ENCODE peak calls at places on chromosomes 5 and 9, in eight cellular contexts. G is right lobe of liver, H is cardiac fibroblast, V is uterus, U is stomach, K is cardiac muscle cell, M is Peyer's patch, P is WERI-Rb-1. L is an unnamed sample.

GRCh38 chr9:138042146-138042545 is 164.6 kb downstream of the CACNA1B start:
- DNase-seq in G (no peak), H (no peak), V (no peak), U (peak), K (no peak), M (peak), P (no peak), L (no peak)

GRCh38 chr9:121483049-121483448 is 16.6 kb downstream of the GGTA1 start:
- DNase-seq in G (no peak), H (no peak), V (no peak), U (no peak), K (no peak), M (no peak), P (no peak), L (no peak)

GRCh38 chr5:84218546-84218945 is 166.1 kb downstream of the EDIL3 start:
- DNase-seq in G (peak), H (no peak), V (no peak), U (no peak), K (no peak), M (no peak), P (no peak), L (no peak)

GRCh38 chr9:83322438-83322837 is 215.8 kb downstream of the FRMD3 start:
- DNase-seq in G (no peak), H (no peak), V (no peak), U (no peak), K (no peak), M (no peak), P (no peak), L (peak)

GRCh38 chr5:1437452-1437851 is 7.8 kb downstream of the SLC6A3 start:
- DNase-seq in G (no peak), H (peak), V (no peak), U (peak), K (no peak), M (no peak), P (peak), L (no peak)

GRCh38 chr5:144024601-144025000 is 145.9 kb downstream of the YIPF5 start:
- DNase-seq in G (no peak), H (peak), V (no peak), U (no peak), K (no peak), M (no peak), P (no peak), L (no peak)

GRCh38 chr5:1315709-1316587 is 21.1 kb upstream of the TERT start:
- DNase-seq in G (peak), H (peak), V (peak), U (peak), K (no peak), M (peak), P (peak), L (no peak)

GRCh38 chr5:157369507-157369906 is 90.5 kb upstream of the NIPAL4 start:
- DNase-seq in G (no peak), H (no peak), V (no peak), U (no peak), K (no peak), M (no peak), P (no peak), L (no peak)

GRCh38 chr5:177122566-177122965 is 11.0 kb upstream of the NSD1 start:
- DNase-seq in G (peak), H (no peak), V (no peak), U (no peak), K (no peak), M (no peak), P (no peak), L (no peak)

GRCh38 chr5:33479321-33479720 is 38.6 kb downstream of the TARS1 start:
- DNase-seq in G (no peak), H (peak), V (no peak), U (no peak), K (no peak), M (no peak), P (no peak), L (no peak)

GRCh38 chr9:133119461-133120342 is 1.3 kb downstream of the RALGDS start:
- DNase-seq in G (peak), H (no peak), V (peak), U (no peak), K (peak), M (no peak), P (peak), L (no peak)

GRCh38 chr5:119411935-119412623 is 40.2 kb upstream of the HSD17B4 start:
- DNase-seq in G (peak), H (peak), V (peak), U (peak), K (peak), M (peak), P (peak), L (no peak)

GRCh38 chr9:88722753-88723152 is 187.8 kb downstream of the NXNL2 start:
- DNase-seq in G (no peak), H (peak), V (no peak), U (no peak), K (peak), M (no peak), P (no peak), L (no peak)

GRCh38 chr5:10860645-10861455 is 99.8 kb upstream of the DAP start:
- DNase-seq in G (no peak), H (no peak), V (no peak), U (no peak), K (no peak), M (no peak), P (no peak), L (no peak)

GRCh38 chr5:84378420-84378819 is 6.3 kb downstream of the EDIL3 start:
- DNase-seq in G (no peak), H (peak), V (no peak), U (no peak), K (no peak), M (no peak), P (no peak), L (peak)

GRCh38 chr5:143448518-143448917 is 45.0 kb upstream of the NR3C1 start:
- DNase-seq in G (no peak), H (no peak), V (no peak), U (no peak), K (no peak), M (no peak), P (no peak), L (no peak)

GRCh38 chr5:104305602-104306001 is 743.0 kb upstream of the NUDT12 start:
- DNase-seq in G (no peak), H (no peak), V (no peak), U (no peak), K (no peak), M (no peak), P (no peak), L (no peak)

GRCh38 chr5:157109744-157110143 is 900 bp upstream of the HAVCR2 start:
- DNase-seq in G (no peak), H (no peak), V (no peak), U (no peak), K (peak), M (peak), P (no peak), L (no peak)

GRCh38 chr9:107190031-107190935 is 92.8 kb upstream of the RAD23B start:
- DNase-seq in G (no peak), H (no peak), V (no peak), U (no peak), K (peak), M (no peak), P (peak), L (no peak)

GRCh38 chr5:14298126-14298847 is 155.1 kb downstream of the TRIO start:
- DNase-seq in G (no peak), H (peak), V (peak), U (no peak), K (no peak), M (no peak), P (no peak), L (peak)

GRCh38 chr9:93027750-93028149 is 30.8 kb upstream of the SUSD3 start:
- DNase-seq in G (no peak), H (no peak), V (no peak), U (no peak), K (no peak), M (no peak), P (no peak), L (no peak)

GRCh38 chr5:173775692-173776135 is 112.4 kb upstream of the CPEB4 start:
- DNase-seq in G (no peak), H (no peak), V (no peak), U (no peak), K (no peak), M (no peak), P (no peak), L (no peak)

GRCh38 chr5:178859625-178860521 is at the start of gene ZNF354B:
- DNase-seq in G (peak), H (peak), V (peak), U (peak), K (peak), M (peak), P (peak), L (peak)

GRCh38 chr9:88258012-88258411 is 119.7 kb upstream of the SPATA31C2 start:
- DNase-seq in G (no peak), H (peak), V (peak), U (no peak), K (peak), M (no peak), P (no peak), L (no peak)

GRCh38 chr5:132430736-132431135 is 59.8 kb downstream of the IRF1 start:
- DNase-seq in G (no peak), H (no peak), V (no peak), U (no peak), K (no peak), M (no peak), P (no peak), L (no peak)

GRCh38 chr9:97990259-97990658 is 7.1 kb downstream of the ANP32B start:
- DNase-seq in G (no peak), H (peak), V (no peak), U (no peak), K (no peak), M (no peak), P (no peak), L (peak)

GRCh38 chr5:180281706-180282105 is 10.2 kb downstream of the MAPK9 start:
- DNase-seq in G (no peak), H (no peak), V (no peak), U (no peak), K (no peak), M (no peak), P (no peak), L (no peak)

GRCh38 chr9:133054966-133055365 is 6.8 kb upstream of the CEL start:
- DNase-seq in G (peak), H (peak), V (no peak), U (no peak), K (peak), M (no peak), P (no peak), L (peak)

GRCh38 chr5:111453290-111453689 is 59.0 kb downstream of the STARD4 start:
- DNase-seq in G (no peak), H (no peak), V (no peak), U (no peak), K (no peak), M (no peak), P (no peak), L (no peak)

GRCh38 chr9:36135791-36136276 is 699 bp upstream of the GLIPR2 start:
- DNase-seq in G (no peak), H (no peak), V (peak), U (no peak), K (peak), M (no peak), P (no peak), L (no peak)

GRCh38 chr9:7320139-7320538 is 479.4 kb downstream of the DMAC1 start:
- DNase-seq in G (no peak), H (peak), V (peak), U (no peak), K (no peak), M (no peak), P (no peak), L (peak)

GRCh38 chr9:6080154-6080716 is 64.8 kb upstream of the RANBP6 start:
- DNase-seq in G (peak), H (peak), V (peak), U (peak), K (peak), M (peak), P (no peak), L (peak)

GRCh38 chr9:73667749-73668148 is 516.1 kb downstream of the ANXA1 start:
- DNase-seq in G (no peak), H (no peak), V (no peak), U (no peak), K (no peak), M (no peak), P (no peak), L (no peak)
- TF ChIP-seq CTCF in G (no peak), H (no peak), V (no peak), U (no peak), K (no peak), M (no peak), P (no peak), L (no peak)

DNA sequence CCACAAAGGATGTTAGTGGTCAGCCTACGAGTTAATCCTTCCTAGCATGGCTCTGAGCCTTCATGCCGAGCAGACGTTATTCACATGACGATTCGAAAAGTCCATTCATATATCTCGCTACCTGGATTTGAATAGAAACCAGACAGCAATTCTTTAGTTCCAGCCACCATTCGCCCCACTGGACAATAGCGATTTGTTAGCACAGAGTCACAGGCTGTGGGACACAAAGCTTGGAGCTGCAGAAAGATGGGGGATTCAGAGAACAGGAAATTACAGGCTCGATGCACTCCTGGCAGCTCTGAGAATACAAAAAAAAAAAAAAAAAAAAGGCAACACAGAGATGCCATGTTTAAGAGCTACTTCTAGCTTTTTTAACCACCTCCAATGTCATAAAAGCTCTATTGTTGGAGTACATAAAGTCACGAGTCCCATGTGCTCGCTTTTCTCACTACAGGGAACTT is 110.7 kb downstream of the NR6A1 start:
- DNase-seq in G (no peak), H (peak), V (no peak), U (no peak), K (peak), M (no peak), P (peak), L (no peak)
- H3K4me3 ChIP-seq in G (peak), H (peak), V (peak), U (peak), K (peak), M (peak), P (peak), L (peak)

GRCh38 chr5:169251685-169252084 is 49.3 kb downstream of the SLIT3 start:
- DNase-seq in G (no peak), H (no peak), V (no peak), U (no peak), K (no peak), M (no peak), P (no peak), L (peak)
- TF ChIP-seq CTCF in G (no peak), H (no peak), V (no peak), U (no peak), K (no peak), M (no peak), P (no peak), L (no peak)

GRCh38 chr5:55734658-55735057 is 3.2 kb upstream of the DDX4 start:
- DNase-seq in G (no peak), H (no peak), V (no peak), U (no peak), K (no peak), M (no peak), P (no peak), L (no peak)

GRCh38 chr5:55737793-55738192 is at the start of gene DDX4:
- DNase-seq in G (no peak), H (no peak), V (no peak), U (no peak), K (no peak), M (no peak), P (no peak), L (no peak)

GRCh38 chr5:55731848-55732247 is 6.0 kb upstream of the DDX4 start:
- DNase-seq in G (no peak), H (no peak), V (no peak), U (no peak), K (no peak), M (no peak), P (no peak), L (no peak)

DNA sequence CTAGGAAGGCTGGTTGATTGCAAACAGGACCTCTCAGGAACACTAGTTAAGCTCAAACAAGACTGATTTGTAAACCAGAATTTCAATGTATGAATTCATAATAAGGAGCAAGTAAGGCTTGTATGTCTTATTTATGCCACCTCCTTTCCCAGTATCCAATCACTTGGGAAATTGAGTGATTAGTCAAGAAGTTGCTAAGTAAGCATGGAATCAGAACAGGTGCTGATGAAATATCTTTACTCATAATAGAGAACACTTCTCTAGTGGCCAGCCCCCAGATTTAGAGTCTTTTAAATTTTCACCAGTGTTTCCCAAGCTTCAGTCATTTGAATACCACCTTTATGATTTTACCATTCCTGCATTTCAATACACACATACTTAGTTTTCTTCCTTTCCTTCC is 5.3 kb upstream of the DDX4 start:
- DNase-seq in G (no peak), H (no peak), V (no peak), U (no peak), K (no peak), M (no peak), P (no peak), L (no peak)
- H3K4me3 ChIP-seq in G (no peak), H (no peak), V (no peak), U (no peak), K (no peak), M (no peak), P (no peak), L (no peak)